ENCODE peak calls at places on chromosomes 2 and 18, in nine cellular contexts. Y is Panc1; C is colonic mucosa; N is tibial artery; W is H9; B is CD4-positive, alpha-beta T cell; A is heart left ventricle; Q is transverse colon; R is neural progenitor cell. S is an unnamed sample.
A peak's percentile ranks its signal among the peaks of the same experiment; 100 is the strongest.

GRCh38 chr2:2590141-2590540 is 259.1 kb upstream of the MYT1L start:
- DNase-seq in W (no peak), N (no peak), Q (no peak), R (no peak), C (no peak), Y (no peak), B (no peak), A (no peak), S (no peak)

GRCh38 chr2:48943436-48943835 is 187.9 kb upstream of the LHCGR start:
- DNase-seq in N (no peak), Y (no peak), B (no peak), R (no peak), A (no peak), Q (no peak), W (no peak), C (no peak), S (no peak)

GRCh38 chr2:28231110-28231621 is 161.5 kb upstream of the FOSL2 start:
- DNase-seq in Y (no peak), R (no peak), N (no peak), B (no peak), A (peak; percentile 35), C (no peak), W (no peak), Q (no peak), S (no peak)

GRCh38 chr18:10928971-10929373 is 220.4 kb downstream of the PIEZO2 start:
- DNase-seq in R (no peak), W (no peak), N (no peak), Y (no peak), B (no peak), C (no peak), A (no peak), Q (no peak), S (no peak)

GRCh38 chr2:119545754-119546445 is 1.7 kb downstream of the CFAP221 start:
- DNase-seq in Q (no peak), W (no peak), C (no peak), N (no peak), Y (no peak), R (no peak), B (no peak), A (no peak), S (no peak)

GRCh38 chr2:236042087-236042486 is 126.1 kb downstream of the GBX2 start:
- DNase-seq in R (no peak), Q (no peak), Y (no peak), W (no peak), B (no peak), C (no peak), N (no peak), A (no peak), S (no peak)

GRCh38 chr18:50061876-50062517 is 132.9 kb downstream of the MYO5B start:
- DNase-seq in A (peak; percentile 24), N (no peak), Q (no peak), B (no peak), Y (no peak), W (no peak), C (no peak), R (no peak), S (no peak)

GRCh38 chr2:195820373-195820772 is 163.3 kb downstream of the SLC39A10 start:
- DNase-seq in B (no peak), W (no peak), Q (no peak), R (no peak), A (no peak), Y (no peak), C (no peak), N (no peak), S (no peak)

GRCh38 chr18:48926420-48926857 is 24.3 kb downstream of the SMAD7 start:
- DNase-seq in B (no peak), C (peak; percentile 84), Q (peak; percentile 80), A (no peak), Y (no peak), W (no peak), R (no peak), N (no peak), S (no peak)

GRCh38 chr18:79771446-79772107 is 26.2 kb upstream of the KCNG2 start:
- DNase-seq in A (no peak), B (no peak), Y (no peak), R (no peak), C (no peak), N (peak; percentile 37), W (no peak), Q (peak; percentile 7), S (no peak)

GRCh38 chr2:30670453-30670852 is 136.8 kb downstream of the CAPN13 start:
- DNase-seq in R (no peak), Y (no peak), A (no peak), W (peak; percentile 32), Q (no peak), C (peak; percentile 6), B (no peak), N (no peak), S (no peak)

GRCh38 chr18:2846638-2847340 is at the start of gene EMILIN2:
- DNase-seq in Q (peak; percentile 60), R (peak; percentile 70), W (peak; percentile 64), C (peak; percentile 59), B (peak; percentile 44), A (peak; percentile 74), Y (no peak), N (peak; percentile 88), S (peak; percentile 41)

GRCh38 chr2:234300393-234300792 is 196.5 kb downstream of the ARL4C start:
- DNase-seq in Y (no peak), N (no peak), Q (no peak), A (no peak), R (no peak), B (peak; percentile 25), W (no peak), C (no peak), S (no peak)

GRCh38 chr2:16009560-16009959 is 69.2 kb downstream of the MYCN start:
- DNase-seq in C (no peak), W (no peak), Y (no peak), B (no peak), N (no peak), A (no peak), Q (no peak), R (no peak), S (no peak)

GRCh38 chr2:74507145-74507925 is at the start of gene PCGF1:
- DNase-seq in W (peak; percentile 98), B (peak; percentile 98), N (peak; percentile 99), Q (peak; percentile 100), A (peak; percentile 99), R (peak; percentile 99), Y (peak; percentile 95), C (peak; percentile 100), S (peak; percentile 97)
- TF ChIP-seq CTCF in W (peak; percentile 60), B (no peak), N (no peak), Q (peak; percentile 26), A (peak; percentile 64), R (peak; percentile 51), Y (peak; percentile 80), C (no peak), S (peak; percentile 36)

DNA sequence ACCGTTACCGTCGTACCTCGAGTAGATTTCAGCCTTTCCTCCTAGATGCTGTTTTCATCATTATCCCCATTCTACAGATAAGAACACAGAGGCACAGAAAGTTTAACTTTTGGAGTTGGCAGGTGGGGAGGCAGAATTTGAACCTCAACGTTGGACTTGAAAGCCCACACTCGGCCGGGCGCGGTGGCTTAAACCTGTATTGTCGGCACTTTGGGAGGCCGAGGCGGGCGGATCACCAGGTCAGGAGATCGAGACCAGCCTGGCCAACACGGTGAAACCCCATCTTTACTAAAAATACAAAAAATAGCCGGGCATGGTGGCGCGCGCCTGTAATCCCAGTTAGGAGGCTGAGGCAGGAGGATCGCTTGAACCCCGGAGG is 11.5 kb downstream of the CATIP start:
- DNase-seq in B (no peak), Q (no peak), W (no peak), A (no peak), N (no peak), R (no peak), C (no peak), Y (no peak), S (no peak)
- H3K27ac ChIP-seq in B (peak overlapping the region; percentile 67), Q (peak overlapping the region; percentile 93), W (no peak overlapping the region), A (peak overlapping the region; percentile 91), N (peak overlapping the region; percentile 79), R (no peak overlapping the region), C (peak overlapping the region; percentile 83), Y (peak overlapping the region; percentile 68), S (peak overlapping the region; percentile 92)

DNA sequence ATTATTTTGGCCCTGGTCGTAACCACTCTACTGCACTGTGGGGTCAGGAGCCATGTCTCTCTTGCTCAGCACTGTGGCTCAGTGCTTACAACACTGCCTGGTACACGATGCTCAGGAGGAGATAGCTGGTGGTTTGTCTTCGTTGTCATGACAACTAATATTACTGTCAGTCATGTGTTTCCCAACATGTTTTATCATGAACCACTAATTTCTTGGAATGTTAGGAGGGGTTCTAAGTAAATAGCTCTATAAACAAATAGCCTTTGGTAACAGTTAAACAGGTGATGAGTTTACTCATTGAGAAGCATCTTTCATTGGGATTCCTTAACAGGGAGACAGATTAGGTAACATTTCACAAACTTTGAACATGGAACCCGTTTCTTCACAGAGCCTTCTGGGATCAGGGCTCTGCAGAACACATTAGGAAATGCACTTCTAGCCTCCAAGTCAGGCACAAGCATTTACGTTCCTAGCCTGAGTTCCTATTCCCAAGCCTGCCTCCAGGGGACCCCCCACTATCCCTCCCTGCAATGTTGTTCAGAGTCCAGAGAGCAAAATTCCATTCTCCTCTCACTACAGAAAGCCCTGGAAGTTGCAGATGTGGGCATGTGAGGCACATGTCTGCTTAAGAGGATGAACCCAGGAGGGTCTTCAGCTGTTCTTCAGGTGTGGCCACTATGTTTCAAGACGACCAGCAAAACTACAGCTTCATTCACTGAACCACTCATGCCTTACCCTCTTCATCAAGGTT is 6.4 kb upstream of the RBM44 start:
- DNase-seq in Y (no peak), W (peak; percentile 50), R (peak; percentile 43), C (no peak), B (no peak), N (no peak), A (no peak), Q (no peak), S (no peak)
- TF ChIP-seq CTCF in Y (no peak), W (peak; percentile 64), R (peak; percentile 47), C (no peak), B (no peak), N (no peak), A (no peak), Q (no peak), S (no peak)

GRCh38 chr2:220332886-220333285 is 705.5 kb downstream of the SLC4A3 start:
- DNase-seq in W (no peak), C (no peak), Q (no peak), Y (no peak), B (no peak), A (no peak), N (no peak), R (no peak), S (no peak)
- H3K27ac ChIP-seq in W (no peak overlapping the region), C (no peak overlapping the region), Q (no peak overlapping the region), Y (no peak overlapping the region), B (no peak overlapping the region), A (no peak overlapping the region), N (no peak overlapping the region), R (no peak overlapping the region), S (no peak overlapping the region)

S was measured in thoracic aorta.